ENCODE peak calls at places on chromosomes 2 and 18, in five cellular contexts. One of them, this sample, is unnamed. For H3K9me3, the result is how much of the 10 kb centered on the place peaks cover.

GRCh38 chr2:143939976-143940375 is 579.9 kb downstream of the ZEB2 start:
- DNase-seq in K562: no peak
- DNase-seq in H1: no peak
- DNase-seq in HepG2: no peak
- DNase-seq in GM12878: no peak
- DNase-seq in this sample: no peak

GRCh38 chr2:9477914-9478313 is 3.6 kb downstream of the IAH1 start:
- DNase-seq in HepG2: no peak
- DNase-seq in H1: no peak
- DNase-seq in GM12878: no peak
- DNase-seq in K562: no peak
- DNase-seq in this sample: no peak

GRCh38 chr2:183123117-183123958 is 905 bp upstream of the NUP35 start:
- DNase-seq in HepG2: no peak
- DNase-seq in H1: no peak
- DNase-seq in GM12878: no peak
- DNase-seq in K562: no peak
- DNase-seq in this sample: no peak

GRCh38 chr2:33377048-33377447 is 99.4 kb upstream of the RASGRP3 start:
- DNase-seq in H1: no peak
- DNase-seq in HepG2: no peak
- DNase-seq in GM12878: no peak
- DNase-seq in K562: no peak
- DNase-seq in this sample: no peak

GRCh38 chr2:241724259-241724974 is 10.0 kb upstream of the D2HGDH start:
- DNase-seq in K562: no peak
- DNase-seq in GM12878: no peak
- DNase-seq in HepG2: no peak
- DNase-seq in H1: peak
- DNase-seq in this sample: no peak

GRCh38 chr2:67993329-67993728 is 69.5 kb downstream of the C1D start:
- DNase-seq in K562: peak
- DNase-seq in H1: no peak
- DNase-seq in HepG2: no peak
- DNase-seq in GM12878: no peak
- DNase-seq in this sample: no peak

GRCh38 chr2:53473236-53473635 is 294.4 kb upstream of the CHAC2 start:
- DNase-seq in K562: no peak
- DNase-seq in HepG2: peak
- DNase-seq in H1: no peak
- DNase-seq in GM12878: no peak
- DNase-seq in this sample: no peak

GRCh38 chr2:74457549-74458131 is 598 bp upstream of the WBP1 start:
- DNase-seq in GM12878: no peak
- DNase-seq in H1: peak
- DNase-seq in HepG2: peak
- DNase-seq in K562: no peak
- DNase-seq in this sample: no peak

GRCh38 chr2:11676640-11677039 is 6.6 kb upstream of the NTSR2 start:
- DNase-seq in HepG2: no peak
- DNase-seq in K562: no peak
- DNase-seq in GM12878: no peak
- DNase-seq in H1: no peak
- DNase-seq in this sample: no peak

DNA sequence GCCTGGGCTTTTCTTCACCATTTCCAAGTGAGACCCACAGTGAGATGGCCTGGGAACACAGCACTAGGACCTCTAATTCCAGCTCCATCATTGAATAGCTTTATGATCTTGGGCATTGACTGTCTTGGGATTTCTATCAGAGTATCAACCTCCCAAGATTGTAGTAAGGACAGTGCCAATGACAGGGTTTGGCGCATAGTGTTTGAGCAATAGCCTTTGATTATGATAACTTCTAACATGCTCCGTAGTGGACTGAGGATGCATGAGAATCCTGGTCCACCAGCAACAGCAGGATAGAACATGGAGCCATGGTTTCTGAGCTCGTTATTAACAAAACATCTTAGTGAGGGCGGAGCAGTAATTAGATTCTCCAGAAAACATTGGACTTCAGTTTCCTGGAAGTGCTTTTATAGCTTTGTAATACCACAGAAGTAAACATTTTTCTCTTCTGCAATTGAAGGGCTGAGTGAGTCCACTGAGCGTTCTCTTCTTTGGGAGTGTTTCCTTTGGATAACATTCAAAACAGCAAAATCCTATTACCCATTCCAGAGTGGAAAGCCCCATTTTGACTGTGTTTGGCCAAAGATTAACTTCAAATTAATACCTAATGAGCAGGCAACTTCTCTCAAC is 63.7 kb downstream of the IL1R2 start:
- DNase-seq in GM12878: no peak
- DNase-seq in K562: no peak
- DNase-seq in H1: no peak
- DNase-seq in HepG2: no peak
- DNase-seq in this sample: no peak
- TF ChIP-seq CEBPB in GM12878: no peak
- TF ChIP-seq CEBPB in K562: no peak
- TF ChIP-seq CEBPB in H1: no peak
- TF ChIP-seq CEBPB in HepG2: no peak
- TF ChIP-seq CEBPB in this sample: no peak

DNA sequence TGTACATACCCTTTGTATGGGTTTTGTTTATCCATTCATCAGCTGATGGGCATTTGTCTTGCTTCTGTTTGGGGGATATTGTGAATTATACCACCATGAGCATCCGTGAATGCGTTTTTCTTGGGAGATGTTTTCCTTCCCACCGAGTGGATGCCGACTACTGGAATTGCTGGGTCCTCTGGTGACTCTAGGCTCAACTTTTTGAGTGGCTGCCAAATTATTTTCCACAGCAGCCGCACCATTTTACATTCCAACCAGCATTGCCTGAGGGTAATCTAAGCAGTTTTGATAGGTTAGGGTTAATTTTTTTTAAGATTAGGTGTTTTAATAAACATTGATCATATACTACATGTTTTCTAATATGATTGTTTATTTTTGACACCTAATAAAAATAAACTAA is 220.1 kb downstream of the SNTG2 start:
- DNase-seq in GM12878: no peak
- DNase-seq in K562: no peak
- DNase-seq in H1: no peak
- DNase-seq in HepG2: no peak
- DNase-seq in this sample: no peak
- H3K9me3 ChIP-seq in GM12878: under half
- H3K9me3 ChIP-seq in K562: under half
- H3K9me3 ChIP-seq in H1: half or more
- H3K9me3 ChIP-seq in HepG2: under half
- H3K9me3 ChIP-seq in this sample: under half

DNA sequence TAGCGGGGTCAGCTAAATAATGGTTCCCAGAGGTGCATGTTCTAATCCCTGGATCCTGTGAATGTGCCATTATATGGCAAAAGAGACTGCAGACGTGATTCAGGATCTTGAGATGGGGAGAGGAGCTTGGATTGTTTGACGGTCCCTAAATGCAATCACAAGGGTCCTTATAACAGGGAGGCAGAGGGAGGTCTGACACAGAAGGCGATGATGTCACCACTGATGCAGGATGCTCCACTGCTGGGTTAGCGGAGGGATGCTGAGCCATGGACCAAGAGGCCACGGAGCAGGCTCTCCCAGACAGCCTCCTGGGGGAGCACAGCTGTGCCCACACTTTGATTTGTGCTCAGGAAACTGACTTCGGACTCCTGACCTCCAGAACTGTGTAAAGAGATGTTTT is 156.2 kb downstream of the UXS1 start:
- DNase-seq in H1: no peak
- DNase-seq in HepG2: no peak
- DNase-seq in GM12878: no peak
- DNase-seq in K562: no peak
- DNase-seq in this sample: no peak
- TF ChIP-seq POLR2AphosphoS5 in H1: no peak
- TF ChIP-seq POLR2AphosphoS5 in HepG2: no peak
- TF ChIP-seq POLR2AphosphoS5 in GM12878: no peak
- TF ChIP-seq POLR2AphosphoS5 in K562: no peak
- TF ChIP-seq POLR2AphosphoS5 in this sample: no peak

DNA sequence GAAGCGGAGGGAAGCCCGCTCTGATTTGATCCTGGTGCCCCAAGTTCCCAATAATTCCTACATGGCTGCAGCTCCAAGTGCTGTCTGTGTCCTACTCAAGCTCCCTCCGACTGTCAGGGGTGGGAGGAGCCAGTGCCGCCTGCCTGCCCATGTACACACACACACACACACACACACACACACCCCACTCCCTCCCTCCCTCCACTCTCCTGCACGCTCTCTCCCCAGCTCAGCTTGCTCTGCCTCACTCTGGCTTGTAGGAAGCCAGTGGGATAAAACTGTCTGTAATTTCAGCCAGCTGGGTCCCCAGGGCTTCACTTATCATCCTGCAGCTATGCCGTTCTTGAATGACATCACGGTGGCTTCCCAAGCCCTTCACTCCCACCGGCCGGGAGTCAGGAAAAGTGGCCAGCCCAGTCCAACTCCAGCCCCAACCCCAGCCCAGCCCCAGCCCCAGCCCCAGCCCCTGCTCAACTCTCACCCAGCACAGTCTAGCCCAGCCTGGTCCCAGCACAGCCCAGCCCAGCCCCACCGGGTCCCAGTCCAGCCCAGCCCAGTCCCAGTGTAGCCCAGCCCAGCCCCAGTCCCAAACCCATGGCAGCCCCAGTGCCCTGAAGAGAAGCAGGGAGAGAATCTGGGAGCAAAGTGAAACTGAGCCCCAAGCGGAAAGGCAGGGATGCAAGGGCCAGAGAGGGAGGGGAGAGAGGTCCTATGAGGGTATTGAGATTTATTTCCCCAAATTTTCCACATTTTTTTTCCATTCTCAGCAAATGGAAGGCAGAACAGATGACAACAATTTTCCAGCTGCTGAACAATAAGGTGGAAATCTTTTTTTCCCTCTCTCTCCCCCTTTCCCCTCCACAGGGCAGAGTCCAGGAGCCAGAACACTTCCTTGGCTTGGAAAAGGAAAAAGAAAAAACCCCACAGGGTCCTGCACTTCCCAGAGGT is 144.0 kb downstream of the TNS1 start:
- DNase-seq in K562: peak
- DNase-seq in H1: no peak
- DNase-seq in HepG2: peak
- DNase-seq in GM12878: no peak
- DNase-seq in this sample: no peak
- TF ChIP-seq CEBPB in K562: no peak
- TF ChIP-seq CEBPB in H1: no peak
- TF ChIP-seq CEBPB in HepG2: no peak
- TF ChIP-seq CEBPB in GM12878: no peak
- TF ChIP-seq CEBPB in this sample: no peak

DNA sequence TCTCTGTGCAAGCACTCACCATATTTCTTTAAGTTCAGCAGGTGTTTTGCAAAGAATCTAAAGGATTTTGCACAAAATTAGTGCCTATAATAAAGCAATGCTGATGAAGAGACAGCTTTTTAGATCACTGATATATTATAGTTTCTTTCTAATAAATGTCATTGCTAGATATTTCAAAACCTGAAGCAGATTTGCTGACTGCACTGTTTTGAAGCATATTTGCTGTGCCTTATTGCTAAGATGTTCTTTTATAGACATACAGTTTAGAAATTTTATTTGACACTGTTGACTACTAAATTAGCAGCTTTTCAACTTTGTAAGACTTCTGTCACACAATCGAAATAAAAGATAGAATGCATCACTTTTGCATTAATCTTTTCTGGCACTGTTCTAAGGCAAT is 620.9 kb upstream of the CELF4 start:
- DNase-seq in GM12878: no peak
- DNase-seq in HepG2: no peak
- DNase-seq in H1: no peak
- DNase-seq in K562: no peak
- DNase-seq in this sample: no peak
- H3K9me3 ChIP-seq in GM12878: under half
- H3K9me3 ChIP-seq in HepG2: under half
- H3K9me3 ChIP-seq in H1: under half
- H3K9me3 ChIP-seq in K562: under half
- H3K9me3 ChIP-seq in this sample: under half

GRCh38 chr2:171432969-171433762 is 624 bp downstream of the METTL8 start:
- DNase-seq in HepG2: peak
- DNase-seq in GM12878: no peak
- DNase-seq in H1: no peak
- DNase-seq in K562: peak
- DNase-seq in this sample: peak

GRCh38 chr2:171432206-171432968 is 1.4 kb downstream of the METTL8 start:
- DNase-seq in H1: no peak
- DNase-seq in HepG2: no peak
- DNase-seq in K562: no peak
- DNase-seq in GM12878: no peak
- DNase-seq in this sample: no peak

GRCh38 chr2:171430516-171431410 is 3.0 kb downstream of the METTL8 start:
- DNase-seq in GM12878: no peak
- DNase-seq in H1: no peak
- DNase-seq in HepG2: no peak
- DNase-seq in K562: no peak
- DNase-seq in this sample: no peak

GRCh38 chr2:171433763-171434670 is at the start of the genes DCAF17 and METTL8:
- DNase-seq in H1: peak
- DNase-seq in GM12878: peak
- DNase-seq in HepG2: peak
- DNase-seq in K562: peak
- DNase-seq in this sample: peak

GRCh38 chr2:171431677-171432167 is 2.1 kb downstream of the METTL8 start:
- DNase-seq in HepG2: no peak
- DNase-seq in K562: no peak
- DNase-seq in GM12878: no peak
- DNase-seq in H1: peak
- DNase-seq in this sample: no peak
- TF ChIP-seq POLR2AphosphoS5 in HepG2: no peak
- TF ChIP-seq POLR2AphosphoS5 in K562: no peak
- TF ChIP-seq POLR2AphosphoS5 in GM12878: no peak
- TF ChIP-seq POLR2AphosphoS5 in H1: no peak
- TF ChIP-seq POLR2AphosphoS5 in this sample: no peak

GRCh38 chr18:10410472-10411300 is 43.7 kb upstream of the APCDD1 start:
- DNase-seq in K562: no peak
- DNase-seq in GM12878: no peak
- DNase-seq in H1: no peak
- DNase-seq in HepG2: no peak
- DNase-seq in this sample: no peak

GRCh38 chr18:10416020-10416419 is 38.4 kb upstream of the APCDD1 start:
- DNase-seq in HepG2: no peak
- DNase-seq in GM12878: no peak
- DNase-seq in H1: no peak
- DNase-seq in K562: no peak
- DNase-seq in this sample: no peak

GRCh38 chr18:10414293-10414842 is 40.1 kb upstream of the APCDD1 start:
- DNase-seq in H1: no peak
- DNase-seq in K562: peak
- DNase-seq in HepG2: no peak
- DNase-seq in GM12878: no peak
- DNase-seq in this sample: no peak

GRCh38 chr18:10413722-10414121 is 40.7 kb upstream of the APCDD1 start:
- DNase-seq in H1: no peak
- DNase-seq in K562: no peak
- DNase-seq in HepG2: no peak
- DNase-seq in GM12878: no peak
- DNase-seq in this sample: no peak

GRCh38 chr18:10412933-10413332 is 41.5 kb upstream of the APCDD1 start:
- DNase-seq in HepG2: no peak
- DNase-seq in K562: no peak
- DNase-seq in GM12878: no peak
- DNase-seq in H1: no peak
- DNase-seq in this sample: no peak
- TF ChIP-seq CEBPB in HepG2: no peak
- TF ChIP-seq CEBPB in K562: no peak
- TF ChIP-seq CEBPB in GM12878: no peak
- TF ChIP-seq CEBPB in H1: no peak
- TF ChIP-seq CEBPB in this sample: no peak